ENCODE peak calls at places on chromosomes 7 and 10, in ten cellular contexts. B is adrenal gland, L is PC-9, U is stomach, X is astrocyte of the spinal cord, P is HL-60, J is ascending aorta, I is AG09319, Q is foreskin fibroblast, R is GM20000. Y is an unnamed sample.

GRCh38 chr10:124450010-124450782 is at the start of gene NKX1-2:
- DNase-seq in I (no peak), X (no peak), L (no peak), J (no peak), Q (peak), P (no peak), R (no peak), U (no peak), B (no peak), Y (no peak)

GRCh38 chr10:54854843-54855242 is 53.8 kb upstream of the PCDH15 start:
- DNase-seq in L (no peak), P (no peak), J (no peak), R (no peak), U (no peak), Q (no peak), I (no peak), B (no peak), X (no peak), Y (no peak)

GRCh38 chr10:88897019-88897853 is 17.2 kb downstream of the STAMBPL1 start:
- DNase-seq in R (no peak), X (no peak), L (no peak), U (no peak), B (no peak), P (no peak), Q (peak), I (no peak), J (no peak), Y (no peak)

GRCh38 chr10:125083576-125083920 is 76.8 kb downstream of the CTBP2 start:
- DNase-seq in I (peak), Q (peak), P (no peak), J (peak), L (no peak), U (peak), R (no peak), X (peak), B (no peak), Y (no peak)

GRCh38 chr7:129889133-129889854 is 63.5 kb downstream of the UBE2H start:
- DNase-seq in I (no peak), X (no peak), Q (no peak), P (no peak), U (no peak), B (no peak), R (no peak), L (no peak), J (no peak), Y (no peak)

GRCh38 chr10:78332013-78332412 is 298.4 kb downstream of the RPS24 start:
- DNase-seq in Q (peak), I (no peak), U (no peak), B (no peak), R (no peak), P (no peak), X (no peak), J (no peak), L (no peak), Y (peak)

GRCh38 chr10:131726967-131727366 is 173.8 kb upstream of the PPP2R2D start:
- DNase-seq in Q (no peak), J (peak), R (no peak), B (peak), U (peak), P (no peak), I (no peak), L (no peak), X (no peak), Y (peak)

GRCh38 chr7:34090796-34091195 is 185.5 kb downstream of the BMPER start:
- DNase-seq in U (no peak), I (no peak), X (peak), Q (no peak), R (no peak), P (no peak), B (no peak), L (no peak), J (no peak), Y (no peak)

GRCh38 chr10:31886885-31887284 is 41.7 kb downstream of the ARHGAP12 start:
- DNase-seq in B (no peak), I (no peak), J (no peak), Q (no peak), U (no peak), L (no peak), X (peak), P (no peak), R (no peak), Y (no peak)

GRCh38 chr7:73342645-73343044 is 14.7 kb downstream of the FKBP6 start:
- DNase-seq in R (no peak), B (no peak), U (peak), P (no peak), L (no peak), X (peak), I (no peak), Q (peak), J (no peak), Y (no peak)

GRCh38 chr7:71657386-71657785 is 525.4 kb downstream of the GALNT17 start:
- DNase-seq in I (no peak), X (no peak), J (no peak), R (no peak), Q (no peak), B (no peak), P (no peak), U (no peak), L (no peak), Y (no peak)
- TF ChIP-seq CTCF in I (no peak), X (no peak), J (no peak), R (no peak), Q (no peak), B (no peak), P (no peak), U (no peak), L (no peak), Y (no peak)

DNA sequence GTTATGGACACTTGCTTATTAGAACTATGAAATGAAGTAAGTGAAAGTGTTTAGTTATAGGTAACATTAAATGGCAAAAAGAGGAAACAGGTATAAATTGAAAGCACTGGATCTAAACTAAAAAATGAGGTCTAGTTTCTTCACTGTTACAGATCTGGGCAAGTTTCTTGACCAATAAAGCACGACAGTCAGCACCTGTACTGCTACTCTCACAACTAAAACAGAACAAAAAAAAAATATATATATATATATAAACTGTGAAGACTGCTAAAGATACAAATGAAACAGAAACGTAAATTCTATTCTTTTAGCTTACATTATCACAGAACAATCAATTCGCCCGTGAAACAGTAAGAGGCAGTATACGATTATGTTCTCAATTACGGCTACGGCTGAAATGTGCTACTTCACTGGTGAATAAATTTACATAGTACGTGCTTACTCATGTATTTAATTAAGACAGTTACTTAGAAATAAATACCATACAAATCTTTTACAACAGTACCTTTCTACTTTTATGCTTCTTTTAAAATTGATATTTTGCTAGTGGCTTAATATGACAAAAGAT is 4.2 kb downstream of the AHR start:
- DNase-seq in R (peak), L (no peak), I (peak), U (no peak), X (peak), Q (peak), B (no peak), P (no peak), J (no peak), Y (no peak)
- TF ChIP-seq CTCF in R (peak), L (no peak), I (peak), U (peak), X (peak), Q (peak), B (peak), P (no peak), J (no peak), Y (no peak)

GRCh38 chr7:36441344-36442022 is 51.8 kb downstream of the ANLN start:
- DNase-seq in B (no peak), J (no peak), P (no peak), L (no peak), U (no peak), R (no peak), X (no peak), Q (no peak), I (no peak), Y (no peak)
- TF ChIP-seq CTCF in B (no peak), J (no peak), P (no peak), L (no peak), U (no peak), R (no peak), X (no peak), Q (no peak), I (no peak), Y (no peak)

DNA sequence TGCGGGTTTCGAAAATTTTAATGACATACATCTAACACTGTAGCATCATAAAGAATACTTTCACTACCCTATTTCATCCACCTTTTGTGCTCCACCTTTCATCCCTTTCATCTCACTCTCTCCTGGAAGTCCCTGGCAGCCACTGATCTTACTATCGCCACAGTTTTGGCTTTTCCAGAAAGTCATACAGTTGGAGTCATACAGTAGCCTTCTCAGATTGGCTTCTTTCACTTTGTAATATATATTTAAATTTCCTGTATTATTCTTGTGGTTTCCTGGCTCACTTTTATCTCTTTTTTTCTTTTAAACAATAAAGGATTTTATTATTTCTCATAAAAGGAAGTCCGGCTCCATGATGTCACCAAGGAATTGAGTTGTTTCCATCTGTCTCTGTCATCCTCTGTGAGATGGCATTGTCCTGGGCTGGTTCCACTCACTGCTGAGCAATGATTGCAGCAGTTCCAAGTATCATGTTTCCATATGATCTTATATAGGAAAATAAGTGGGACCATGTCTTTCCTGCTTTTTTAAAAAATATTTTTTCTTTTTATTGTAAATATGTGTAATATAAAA is 626.3 kb downstream of the POM121L12 start:
- DNase-seq in R (no peak), L (no peak), B (no peak), J (no peak), Q (no peak), X (no peak), I (no peak), U (no peak), P (no peak), Y (no peak)
- TF ChIP-seq CTCF in R (no peak), L (no peak), B (no peak), J (no peak), Q (no peak), X (no peak), I (no peak), U (no peak), P (no peak), Y (no peak)

GRCh38 chr7:100465702-100466311 is 1.7 kb upstream of the SPACDR start:
- DNase-seq in X (peak), J (peak), Q (peak), U (peak), I (no peak), P (no peak), B (peak), R (peak), L (no peak), Y (no peak)
- TF ChIP-seq CTCF in X (peak), J (peak), Q (peak), U (peak), I (peak), P (no peak), B (peak), R (no peak), L (no peak), Y (peak)

DNA sequence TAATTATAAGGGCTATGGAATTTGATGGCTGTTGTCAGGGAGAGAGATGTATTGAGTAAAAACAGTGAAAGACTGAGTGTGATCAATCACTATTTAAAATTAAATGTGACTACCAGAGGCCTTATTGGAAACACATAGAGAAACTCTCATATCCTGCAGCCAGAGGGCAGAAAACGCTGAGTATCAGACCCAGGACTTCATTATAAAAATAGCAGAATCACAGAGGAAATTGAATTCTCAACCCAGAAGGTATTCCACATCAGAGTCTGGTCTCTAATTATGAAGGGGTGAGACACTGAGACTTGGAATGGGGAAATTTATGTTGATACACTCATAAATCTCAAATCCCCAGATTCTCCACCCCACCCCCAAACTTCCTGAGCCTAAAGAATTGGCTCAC is 69.5 kb upstream of the IL6 start:
- DNase-seq in P (no peak), J (no peak), L (no peak), X (no peak), B (no peak), I (no peak), Q (peak), R (no peak), U (no peak), Y (no peak)
- TF ChIP-seq CTCF in P (no peak), J (no peak), L (peak), X (peak), B (no peak), I (no peak), Q (no peak), R (no peak), U (no peak), Y (no peak)

DNA sequence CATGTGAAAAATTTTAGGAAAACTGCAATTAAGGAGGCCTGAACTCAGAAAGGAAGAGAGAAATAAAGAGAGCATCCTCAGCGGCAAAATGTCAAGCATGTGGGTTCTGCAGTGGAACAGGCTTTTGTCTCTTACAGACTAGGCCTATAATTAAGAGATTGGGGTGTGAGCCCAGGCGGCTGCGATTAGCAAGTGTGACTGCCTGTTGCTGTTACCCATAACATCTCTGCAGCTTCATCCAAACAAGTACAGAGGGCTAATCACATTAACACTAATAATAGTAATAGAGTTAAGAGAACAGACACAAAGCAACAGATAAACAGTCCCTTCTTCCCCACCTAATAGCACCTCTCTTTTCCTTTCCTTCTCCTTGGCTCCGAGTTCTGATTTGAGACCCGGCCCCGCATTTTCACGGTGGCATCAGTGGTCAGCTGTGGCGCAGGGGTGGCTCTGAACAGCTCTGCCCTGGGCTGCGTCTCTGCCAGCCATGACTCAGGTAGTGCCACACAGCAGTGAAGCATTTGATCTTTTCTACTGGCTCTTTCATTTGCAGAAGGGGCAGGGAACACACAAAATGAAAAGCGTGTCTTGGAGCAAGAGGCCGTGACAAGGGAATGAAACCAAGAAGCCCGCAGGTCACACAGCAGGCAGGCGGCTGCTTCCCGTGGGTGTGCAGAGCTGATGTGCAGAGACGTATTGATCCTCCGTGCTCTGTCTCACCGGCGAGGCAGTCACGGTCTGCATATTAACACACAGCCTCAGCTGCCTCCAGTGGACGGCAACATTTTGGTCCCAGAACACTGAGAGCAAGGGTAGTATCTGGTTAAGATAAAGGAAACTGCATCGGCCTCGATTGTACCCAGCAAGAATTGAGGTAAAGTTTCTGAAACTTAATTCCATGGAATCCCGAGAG is 103.1 kb downstream of the KLF6 start:
- DNase-seq in R (no peak), L (no peak), P (no peak), I (no peak), J (no peak), B (no peak), U (no peak), Q (peak), X (peak), Y (no peak)
- TF ChIP-seq CTCF in R (no peak), L (no peak), P (no peak), I (no peak), J (no peak), B (no peak), U (no peak), Q (no peak), X (no peak), Y (peak)

GRCh38 chr7:2651336-2651735 is 19.6 kb downstream of the TTYH3 start:
- DNase-seq in Q (peak), X (no peak), J (no peak), P (peak), B (no peak), U (no peak), L (no peak), R (no peak), I (no peak), Y (no peak)
- TF ChIP-seq CTCF in Q (no peak), X (no peak), J (no peak), P (peak), B (no peak), U (no peak), L (no peak), R (no peak), I (no peak), Y (peak)

GRCh38 chr7:70504254-70504653 is 627.7 kb upstream of the GALNT17 start:
- DNase-seq in Q (no peak), P (no peak), I (no peak), B (no peak), U (no peak), J (no peak), R (no peak), X (no peak), L (no peak), Y (no peak)

GRCh38 chr7:70505886-70506285 is 626.1 kb upstream of the GALNT17 start:
- DNase-seq in Q (no peak), L (no peak), J (no peak), P (no peak), X (no peak), U (no peak), I (no peak), B (no peak), R (no peak), Y (no peak)

GRCh38 chr7:70505468-70505867 is 626.5 kb upstream of the GALNT17 start:
- DNase-seq in J (no peak), B (no peak), X (no peak), U (no peak), L (no peak), I (no peak), P (no peak), Q (no peak), R (no peak), Y (no peak)

GRCh38 chr7:70502117-70502516 is 629.8 kb upstream of the GALNT17 start:
- DNase-seq in P (no peak), I (no peak), J (no peak), R (no peak), L (no peak), B (no peak), X (no peak), U (no peak), Q (no peak), Y (no peak)

DNA sequence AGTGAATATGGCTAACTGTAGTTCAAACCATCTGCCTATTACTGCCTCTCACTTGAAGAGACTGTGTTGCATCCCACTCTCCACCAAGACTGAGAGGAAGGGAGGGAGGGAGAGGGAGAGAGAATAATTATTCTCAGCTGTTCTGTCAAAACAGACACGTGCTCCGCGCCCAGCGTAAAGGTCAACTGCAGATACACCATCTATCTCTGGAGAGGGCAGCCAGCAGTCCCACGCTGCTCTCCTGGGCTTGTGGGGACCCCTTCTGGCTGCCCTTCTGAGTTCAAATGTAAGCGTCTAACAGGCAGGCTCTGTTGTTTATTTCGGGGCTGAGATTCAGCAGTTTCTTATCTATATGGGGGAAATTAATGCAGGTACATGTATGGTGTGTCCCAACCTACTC is 625.5 kb upstream of the GALNT17 start:
- DNase-seq in J (no peak), X (no peak), B (no peak), R (no peak), U (no peak), I (no peak), P (no peak), Q (no peak), L (no peak), Y (no peak)
- TF ChIP-seq CTCF in J (no peak), X (no peak), B (no peak), R (no peak), U (no peak), I (peak), P (no peak), Q (no peak), L (no peak), Y (peak)

Y was measured in type B pancreatic cell.